ENCODE peak calls at places on chromosomes 7 and 10, in six cellular contexts. P, V, C, G, Q and W are unnamed samples.
A peak's percentile ranks its signal among the peaks of the same experiment; 100 is the strongest.

GRCh38 chr7:135645296-135645904 is 16.9 kb upstream of the STMP1 start:
- DNase-seq in P (peak; percentile 70), V (no peak), C (peak; percentile 21), G (no peak), Q (no peak), W (no peak)

GRCh38 chr7:89837515-89837914 is 316.8 kb upstream of the STEAP1 start:
- DNase-seq in P (peak; percentile 12), V (no peak), C (no peak), G (no peak), Q (no peak), W (peak; percentile 61)

GRCh38 chr7:129771928-129772479 is 160.5 kb downstream of the NRF1 start:
- DNase-seq in P (no peak), V (no peak), C (no peak), G (no peak), Q (no peak), W (no peak)

GRCh38 chr10:99412100-99412499 is 18.3 kb downstream of the GOT1 start:
- DNase-seq in P (no peak), V (no peak), C (no peak), G (no peak), Q (no peak), W (no peak)

GRCh38 chr7:44595934-44596635 is 10.3 kb upstream of the OGDH start:
- DNase-seq in P (peak; percentile 76), V (no peak), C (no peak), G (no peak), Q (no peak), W (no peak)

GRCh38 chr7:96303686-96304443 is 18.0 kb downstream of the SLC25A13 start:
- DNase-seq in P (peak; percentile 55), V (no peak), C (no peak), G (no peak), Q (no peak), W (no peak)

GRCh38 chr7:142812437-142813215 is 41.9 kb downstream of the PRSS2 start:
- DNase-seq in P (no peak), V (no peak), C (no peak), G (no peak), Q (no peak), W (no peak)

GRCh38 chr7:44847920-44848634 is at the start of gene H2AZ2:
- DNase-seq in P (peak; percentile 100), V (peak; percentile 99), C (peak; percentile 100), G (peak; percentile 100), Q (peak; percentile 100), W (peak; percentile 100)

GRCh38 chr10:19966751-19967150 is 150.5 kb downstream of the PLXDC2 start:
- DNase-seq in P (peak; percentile 41), V (no peak), C (no peak), G (no peak), Q (no peak), W (no peak)

GRCh38 chr7:150473902-150474301 is 23.5 kb downstream of the GIMAP8 start:
- DNase-seq in P (no peak), V (no peak), C (no peak), G (no peak), Q (no peak), W (no peak)

GRCh38 chr7:142773230-142773629 is 2.5 kb downstream of the PRSS2 start:
- DNase-seq in P (no peak), V (no peak), C (no peak), G (no peak), Q (no peak), W (no peak)

DNA sequence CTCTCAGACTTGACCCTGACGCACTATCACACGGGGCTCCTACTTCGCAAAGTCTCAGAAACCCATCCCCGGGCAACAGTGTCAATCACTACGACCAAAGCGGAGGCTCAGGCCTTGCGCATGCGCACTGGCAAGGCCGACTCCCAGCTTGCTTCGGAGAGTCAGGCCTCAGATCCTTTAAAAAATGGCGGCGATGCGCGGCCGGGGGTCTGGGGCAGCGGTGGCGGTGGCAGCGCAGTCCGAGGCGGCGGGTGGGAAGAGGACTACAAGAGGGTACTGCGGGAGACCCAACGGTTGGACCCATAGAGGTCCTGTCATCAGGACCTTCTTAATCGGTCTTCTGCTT is 196.9 kb downstream of the ZNF716 start:
- DNase-seq in P (no peak), V (no peak), C (no peak), G (no peak), Q (no peak), W (no peak)
- H3K9me3 ChIP-seq in P (no peaks in the 10 kb centered on the region), V (no peaks in the 10 kb centered on the region), C (no peaks in the 10 kb centered on the region), G (no peaks in the 10 kb centered on the region), Q (peaks cover 79% of the 10 kb centered on the region), W (no peaks in the 10 kb centered on the region)

DNA sequence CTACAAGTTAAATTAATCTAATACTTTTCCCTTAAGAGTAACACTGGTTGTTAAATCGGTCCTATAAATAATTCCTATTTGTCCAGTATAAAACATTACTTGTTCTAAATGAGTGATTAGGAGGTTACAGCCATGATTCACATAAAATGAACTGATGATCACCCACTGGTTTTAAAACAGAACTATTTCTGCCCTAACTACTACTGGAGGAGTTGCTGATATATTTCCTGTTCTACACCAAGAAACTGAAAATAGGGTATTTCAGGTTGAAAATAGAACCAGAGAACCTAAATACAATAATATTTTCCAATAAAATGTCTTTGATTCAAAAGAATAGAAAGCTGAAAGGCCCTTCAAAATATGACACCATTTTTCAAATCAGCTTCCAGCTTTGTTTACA is 30.9 kb downstream of the DNAJC1 start:
- DNase-seq in P (no peak), V (no peak), C (no peak), G (no peak), Q (no peak), W (no peak)
- H3K4me3 ChIP-seq in P (no peak overlapping the region), V (no peak overlapping the region), C (no peak overlapping the region), G (no peak overlapping the region), Q (no peak overlapping the region), W (no peak overlapping the region)

DNA sequence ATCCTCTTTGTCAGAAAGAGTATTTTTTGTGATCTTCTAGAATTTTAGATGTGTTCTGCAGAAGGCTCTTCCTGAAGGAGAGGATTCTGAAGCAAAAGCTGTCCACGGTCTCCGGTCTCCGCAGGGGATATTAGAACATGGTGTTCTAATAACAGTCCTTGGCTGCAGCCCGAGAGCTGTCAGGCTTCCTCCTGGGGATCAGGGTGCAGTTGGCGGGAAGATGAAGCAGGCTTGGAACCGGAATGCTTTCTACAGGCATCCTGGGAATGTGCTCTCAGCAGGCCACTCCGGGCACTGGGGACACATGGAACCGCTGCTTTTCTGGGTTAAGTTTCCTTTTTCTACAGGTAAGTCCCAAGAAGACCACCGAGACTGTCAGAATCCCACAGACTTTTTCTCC is 118.6 kb upstream of the PARD3 start:
- DNase-seq in P (peak; percentile 68), V (no peak), C (no peak), G (no peak), Q (no peak), W (no peak)
- H3K36me3 ChIP-seq in P (no peaks in the 10 kb centered on the region), V (no peaks in the 10 kb centered on the region), C (no peaks in the 10 kb centered on the region), G (no peaks in the 10 kb centered on the region), Q (no peaks in the 10 kb centered on the region), W (no peaks in the 10 kb centered on the region)

GRCh38 chr7:56493196-56493595 is 377.0 kb upstream of the NUPR2 start:
- DNase-seq in P (no peak), V (no peak), C (no peak), G (no peak), Q (no peak), W (no peak)

GRCh38 chr7:56495165-56495564 is 378.9 kb upstream of the NUPR2 start:
- DNase-seq in P (no peak), V (no peak), C (no peak), G (no peak), Q (no peak), W (no peak)

GRCh38 chr7:56493704-56494450 is 377.7 kb upstream of the NUPR2 start:
- DNase-seq in P (no peak), V (no peak), C (no peak), G (no peak), Q (no peak), W (no peak)

DNA sequence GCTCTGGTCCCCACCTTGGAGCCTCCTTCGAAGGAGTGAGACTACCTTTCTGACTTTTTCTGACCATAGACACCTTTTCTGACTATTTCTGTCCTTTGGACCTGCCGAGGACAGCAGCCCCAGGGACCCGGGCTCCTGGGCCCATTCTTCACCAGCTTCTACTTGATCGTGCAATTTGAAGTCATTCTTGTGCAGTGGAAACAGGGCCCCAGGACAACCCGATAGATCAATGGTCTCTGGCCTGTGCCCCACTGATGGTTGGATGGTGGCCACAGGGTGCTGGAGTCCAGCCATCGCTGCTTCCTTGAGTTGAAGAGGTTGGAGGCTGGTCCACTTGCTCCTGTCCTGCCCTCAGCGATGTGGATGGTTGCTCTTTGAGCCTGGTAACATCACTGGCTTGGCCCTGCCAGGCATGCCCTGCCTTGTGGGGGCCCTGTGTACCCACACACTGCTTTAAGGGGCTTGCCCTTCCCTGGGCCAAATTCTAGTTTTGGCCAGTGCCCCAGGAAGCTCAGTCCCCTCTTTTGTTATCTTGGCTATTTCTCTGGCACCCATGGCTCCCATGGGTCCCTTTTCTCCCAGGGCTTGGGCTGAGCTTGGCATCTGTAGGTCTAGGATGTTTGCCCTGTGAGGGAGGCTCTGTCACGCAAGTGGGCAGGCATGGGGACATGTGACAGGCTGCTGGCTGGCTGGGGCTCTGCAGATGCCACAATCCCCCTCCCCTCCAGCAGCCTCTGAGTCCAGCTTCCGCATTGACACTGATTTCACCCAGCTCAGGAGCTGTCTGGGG is 375.6 kb upstream of the NUPR2 start:
- DNase-seq in P (no peak), V (no peak), C (no peak), G (no peak), Q (no peak), W (no peak)
- H3K9me3 ChIP-seq in P (no peaks in the 10 kb centered on the region), V (peaks cover 47% of the 10 kb centered on the region), C (no peaks in the 10 kb centered on the region), G (no peaks in the 10 kb centered on the region), Q (peaks cover 99% of the 10 kb centered on the region), W (no peaks in the 10 kb centered on the region)

GRCh38 chr10:106216085-106216484 is 948.4 kb downstream of the SORCS1 start:
- DNase-seq in P (no peak), V (no peak), C (no peak), G (no peak), Q (no peak), W (no peak)

GRCh38 chr10:106213493-106213892 is 951.0 kb downstream of the SORCS1 start:
- DNase-seq in P (no peak), V (no peak), C (no peak), G (no peak), Q (no peak), W (no peak)

GRCh38 chr10:106214243-106214642 is 950.3 kb downstream of the SORCS1 start:
- DNase-seq in P (no peak), V (no peak), C (no peak), G (no peak), Q (no peak), W (no peak)

GRCh38 chr10:106217627-106218026 is 946.9 kb downstream of the SORCS1 start:
- DNase-seq in P (no peak), V (no peak), C (no peak), G (no peak), Q (no peak), W (no peak)
- H3K4me3 ChIP-seq in P (no peak overlapping the region), V (no peak overlapping the region), C (no peak overlapping the region), G (no peak overlapping the region), Q (no peak overlapping the region), W (no peak overlapping the region)

GRCh38 chr10:4532467-4532866 is 293.5 kb upstream of the AKR1E2 start:
- DNase-seq in P (peak; percentile 76), V (no peak), C (no peak), G (no peak), Q (no peak), W (no peak)

GRCh38 chr10:4532976-4533375 is 293.0 kb upstream of the AKR1E2 start:
- DNase-seq in P (peak; percentile 50), V (no peak), C (no peak), G (no peak), Q (no peak), W (no peak)

GRCh38 chr10:4538016-4538415 is 288.0 kb upstream of the AKR1E2 start:
- DNase-seq in P (no peak), V (no peak), C (no peak), G (no peak), Q (no peak), W (no peak)

GRCh38 chr10:4533626-4534025 is 292.4 kb upstream of the AKR1E2 start:
- DNase-seq in P (peak; percentile 46), V (no peak), C (no peak), G (no peak), Q (no peak), W (no peak)

GRCh38 chr10:4535531-4535930 is 290.5 kb upstream of the AKR1E2 start:
- DNase-seq in P (no peak), V (no peak), C (no peak), G (no peak), Q (no peak), W (no peak)
- H3K36me3 ChIP-seq in P (no peaks in the 10 kb centered on the region), V (no peaks in the 10 kb centered on the region), C (no peaks in the 10 kb centered on the region), G (no peaks in the 10 kb centered on the region), Q (no peaks in the 10 kb centered on the region), W (no peaks in the 10 kb centered on the region)